ENCODE peak calls at places on chromosomes 3 and 15, in four cellular contexts. G is activated T-helper 1 cell treated with Interleukin-2 at 50 U/mL for 16 hours, I is OCI-LY7, U is GM13977. M is an unnamed sample.

GRCh38 chr15:66151809-66152208 is 101.7 kb downstream of the MEGF11 start:
- DNase-seq in I (no peak), U (no peak), G (no peak), M (no peak)

GRCh38 chr3:80559701-80560100 is 791.9 kb upstream of the ROBO1 start:
- DNase-seq in G (no peak), U (no peak), I (no peak), M (no peak)

GRCh38 chr3:115943579-115943978 is 320.3 kb downstream of the GAP43 start:
- DNase-seq in G (no peak), I (no peak), U (no peak), M (no peak)

GRCh38 chr3:126872701-126873100 is 110.2 kb upstream of the PLXNA1 start:
- DNase-seq in G (no peak), U (no peak), I (no peak), M (no peak)

GRCh38 chr3:57451150-57451846 is 92.8 kb downstream of the DNAH12 start:
- DNase-seq in U (no peak), G (no peak), I (no peak), M (no peak)

GRCh38 chr3:195139091-195139875 is 131.7 kb downstream of the XXYLT1 start:
- DNase-seq in U (no peak), G (no peak), I (no peak), M (no peak)

GRCh38 chr15:70152070-70152480 is 54.4 kb upstream of the TLE3 start:
- DNase-seq in I (no peak), G (no peak), U (no peak), M (no peak)

GRCh38 chr15:66940368-66940767 is 125.0 kb upstream of the SMAD3 start:
- DNase-seq in U (peak; percentile 67), G (no peak), I (no peak), M (no peak)

GRCh38 chr3:25603703-25604102 is 61.0 kb downstream of the TOP2B start:
- DNase-seq in G (no peak), I (no peak), U (no peak), M (no peak)

GRCh38 chr3:138842483-138843188 is 7.9 kb upstream of the PIK3CB start:
- DNase-seq in G (no peak), U (peak; percentile 53), I (peak; percentile 11), M (no peak)